ENCODE peak calls at places on chromosomes 3 and 15, in seven cellular contexts. One of them, this sample, is unnamed. For H3K4me1, the result is how much of the 10 kb centered on the place peaks cover.

GRCh38 chr3:188421836-188422540 is 268.0 kb downstream of the LPP start:
- DNase-seq in IMR-90: no peak
- DNase-seq in cardiac muscle cell: no peak
- DNase-seq in GM12878: peak
- DNase-seq in lower lobe of right lung: no peak
- DNase-seq in fibroblast of lung: no peak
- DNase-seq in spleen: peak
- DNase-seq in this sample: no peak

GRCh38 chr3:117146571-117146970 is 437.0 kb downstream of the TUSC7 start:
- DNase-seq in IMR-90: no peak
- DNase-seq in cardiac muscle cell: no peak
- DNase-seq in GM12878: no peak
- DNase-seq in lower lobe of right lung: no peak
- DNase-seq in fibroblast of lung: no peak
- DNase-seq in spleen: no peak
- DNase-seq in this sample: no peak

GRCh38 chr15:56654624-56655023 is 78.7 kb downstream of the ZNF280D start:
- DNase-seq in IMR-90: no peak
- DNase-seq in cardiac muscle cell: peak
- DNase-seq in GM12878: no peak
- DNase-seq in lower lobe of right lung: no peak
- DNase-seq in fibroblast of lung: no peak
- DNase-seq in spleen: no peak
- DNase-seq in this sample: no peak

GRCh38 chr15:77607111-77607893 is 25.4 kb downstream of the LINGO1 start:
- DNase-seq in IMR-90: peak
- DNase-seq in cardiac muscle cell: peak
- DNase-seq in GM12878: no peak
- DNase-seq in lower lobe of right lung: no peak
- DNase-seq in fibroblast of lung: no peak
- DNase-seq in spleen: no peak
- DNase-seq in this sample: peak

GRCh38 chr3:58043933-58044332 is 35.7 kb downstream of the FLNB start:
- DNase-seq in IMR-90: peak
- DNase-seq in cardiac muscle cell: no peak
- DNase-seq in GM12878: no peak
- DNase-seq in lower lobe of right lung: no peak
- DNase-seq in fibroblast of lung: no peak
- DNase-seq in spleen: no peak
- DNase-seq in this sample: no peak

GRCh38 chr3:13016083-13016725 is 57.0 kb downstream of the IQSEC1 start:
- DNase-seq in IMR-90: no peak
- DNase-seq in cardiac muscle cell: no peak
- DNase-seq in GM12878: peak
- DNase-seq in lower lobe of right lung: peak
- DNase-seq in fibroblast of lung: no peak
- DNase-seq in spleen: peak
- DNase-seq in this sample: no peak

GRCh38 chr15:65980824-65981456 is 111.6 kb downstream of the RAB11A start:
- DNase-seq in IMR-90: peak
- DNase-seq in cardiac muscle cell: peak
- DNase-seq in GM12878: no peak
- DNase-seq in lower lobe of right lung: peak
- DNase-seq in fibroblast of lung: peak
- DNase-seq in spleen: no peak
- DNase-seq in this sample: peak

GRCh38 chr15:76844096-76844495 is 61.0 kb downstream of the SCAPER start:
- DNase-seq in IMR-90: peak
- DNase-seq in cardiac muscle cell: peak
- DNase-seq in GM12878: no peak
- DNase-seq in lower lobe of right lung: no peak
- DNase-seq in fibroblast of lung: no peak
- DNase-seq in spleen: no peak
- DNase-seq in this sample: peak

GRCh38 chr3:133459400-133459799 is 59.5 kb downstream of the BFSP2 start:
- DNase-seq in IMR-90: no peak
- DNase-seq in cardiac muscle cell: peak
- DNase-seq in GM12878: no peak
- DNase-seq in lower lobe of right lung: no peak
- DNase-seq in fibroblast of lung: peak
- DNase-seq in spleen: no peak
- DNase-seq in this sample: no peak

GRCh38 chr3:175338775-175339535 is 479.8 kb downstream of the NAALADL2 start:
- DNase-seq in IMR-90: peak
- DNase-seq in cardiac muscle cell: peak
- DNase-seq in GM12878: no peak
- DNase-seq in lower lobe of right lung: peak
- DNase-seq in fibroblast of lung: peak
- DNase-seq in spleen: no peak
- DNase-seq in this sample: no peak

GRCh38 chr3:175346573-175347356 is 487.6 kb downstream of the NAALADL2 start:
- DNase-seq in IMR-90: peak
- DNase-seq in cardiac muscle cell: peak
- DNase-seq in GM12878: peak
- DNase-seq in lower lobe of right lung: peak
- DNase-seq in fibroblast of lung: peak
- DNase-seq in spleen: no peak
- DNase-seq in this sample: peak

GRCh38 chr3:175342196-175342595 is 483.1 kb downstream of the NAALADL2 start:
- DNase-seq in IMR-90: peak
- DNase-seq in cardiac muscle cell: peak
- DNase-seq in GM12878: no peak
- DNase-seq in lower lobe of right lung: no peak
- DNase-seq in fibroblast of lung: no peak
- DNase-seq in spleen: no peak
- DNase-seq in this sample: no peak

GRCh38 chr3:175340338-175341015 is 481.3 kb downstream of the NAALADL2 start:
- DNase-seq in IMR-90: no peak
- DNase-seq in cardiac muscle cell: no peak
- DNase-seq in GM12878: no peak
- DNase-seq in lower lobe of right lung: no peak
- DNase-seq in fibroblast of lung: no peak
- DNase-seq in spleen: no peak
- DNase-seq in this sample: no peak

GRCh38 chr3:175343946-175344345 is 484.8 kb downstream of the NAALADL2 start:
- DNase-seq in IMR-90: no peak
- DNase-seq in cardiac muscle cell: no peak
- DNase-seq in GM12878: no peak
- DNase-seq in lower lobe of right lung: no peak
- DNase-seq in fibroblast of lung: no peak
- DNase-seq in spleen: no peak
- DNase-seq in this sample: no peak
- H3K4me1 ChIP-seq in IMR-90: under half
- H3K4me1 ChIP-seq in cardiac muscle cell: under half
- H3K4me1 ChIP-seq in GM12878: under half
- H3K4me1 ChIP-seq in lower lobe of right lung: under half
- H3K4me1 ChIP-seq in fibroblast of lung: under half
- H3K4me1 ChIP-seq in spleen: under half
- H3K4me1 ChIP-seq in this sample: under half

GRCh38 chr15:82803793-82804574 is 1.9 kb downstream of the FSD2 start:
- DNase-seq in IMR-90: peak
- DNase-seq in cardiac muscle cell: peak
- DNase-seq in GM12878: no peak
- DNase-seq in lower lobe of right lung: no peak
- DNase-seq in fibroblast of lung: no peak
- DNase-seq in spleen: no peak
- DNase-seq in this sample: no peak
- H3K4me1 ChIP-seq in IMR-90: under half
- H3K4me1 ChIP-seq in cardiac muscle cell: under half
- H3K4me1 ChIP-seq in GM12878: under half
- H3K4me1 ChIP-seq in lower lobe of right lung: under half
- H3K4me1 ChIP-seq in fibroblast of lung: under half
- H3K4me1 ChIP-seq in spleen: under half
- H3K4me1 ChIP-seq in this sample: under half

DNA sequence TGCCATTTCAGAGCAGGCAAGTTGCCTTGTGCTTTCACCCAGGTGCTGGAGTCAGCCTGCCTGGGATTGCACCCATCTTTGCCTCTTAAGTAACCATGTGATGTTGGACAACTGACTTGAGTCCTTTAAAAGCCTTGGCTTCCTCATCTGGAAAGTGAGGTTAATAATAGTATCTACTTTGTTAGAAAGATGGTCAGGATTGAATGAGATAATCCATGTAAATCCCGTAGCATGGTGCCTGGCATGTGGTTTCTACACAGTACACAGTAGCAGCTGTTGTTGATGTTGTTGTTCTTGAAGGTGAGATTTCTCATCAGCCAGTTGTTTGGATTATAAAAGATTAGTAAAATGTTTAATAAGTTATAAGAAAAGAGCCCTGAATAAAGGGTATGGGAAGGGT is 48.8 kb downstream of the PSMD6 start:
- DNase-seq in IMR-90: no peak
- DNase-seq in cardiac muscle cell: no peak
- DNase-seq in GM12878: no peak
- DNase-seq in lower lobe of right lung: no peak
- DNase-seq in fibroblast of lung: no peak
- DNase-seq in spleen: no peak
- DNase-seq in this sample: no peak
- H3K4me1 ChIP-seq in IMR-90: under half
- H3K4me1 ChIP-seq in cardiac muscle cell: under half
- H3K4me1 ChIP-seq in GM12878: under half
- H3K4me1 ChIP-seq in lower lobe of right lung: half or more
- H3K4me1 ChIP-seq in fibroblast of lung: under half
- H3K4me1 ChIP-seq in spleen: under half
- H3K4me1 ChIP-seq in this sample: under half

DNA sequence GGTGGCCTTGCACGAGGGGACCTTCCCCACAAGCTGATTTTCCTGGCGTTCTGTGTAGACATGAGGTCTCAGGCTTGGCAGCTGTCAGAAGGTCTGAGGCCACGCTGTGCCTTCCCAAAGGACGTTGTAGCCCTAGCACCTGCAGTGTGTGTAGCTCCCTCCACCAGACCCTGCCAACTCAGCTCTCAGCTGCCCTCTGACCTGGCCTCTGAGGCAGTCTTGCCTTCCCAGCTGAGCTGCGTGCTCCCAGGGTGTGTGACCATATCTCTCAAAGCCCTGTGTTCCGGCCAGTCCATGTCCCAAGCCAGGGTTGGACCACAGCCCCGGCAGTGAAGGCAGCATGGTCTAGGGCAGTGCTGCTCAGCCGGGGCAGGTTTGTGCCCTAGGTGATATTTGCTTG is 64.8 kb downstream of the FEM1B start:
- DNase-seq in IMR-90: no peak
- DNase-seq in cardiac muscle cell: no peak
- DNase-seq in GM12878: no peak
- DNase-seq in lower lobe of right lung: no peak
- DNase-seq in fibroblast of lung: no peak
- DNase-seq in spleen: peak
- DNase-seq in this sample: no peak
- H3K4me1 ChIP-seq in IMR-90: under half
- H3K4me1 ChIP-seq in cardiac muscle cell: under half
- H3K4me1 ChIP-seq in GM12878: under half
- H3K4me1 ChIP-seq in lower lobe of right lung: under half
- H3K4me1 ChIP-seq in fibroblast of lung: under half
- H3K4me1 ChIP-seq in spleen: under half
- H3K4me1 ChIP-seq in this sample: under half

DNA sequence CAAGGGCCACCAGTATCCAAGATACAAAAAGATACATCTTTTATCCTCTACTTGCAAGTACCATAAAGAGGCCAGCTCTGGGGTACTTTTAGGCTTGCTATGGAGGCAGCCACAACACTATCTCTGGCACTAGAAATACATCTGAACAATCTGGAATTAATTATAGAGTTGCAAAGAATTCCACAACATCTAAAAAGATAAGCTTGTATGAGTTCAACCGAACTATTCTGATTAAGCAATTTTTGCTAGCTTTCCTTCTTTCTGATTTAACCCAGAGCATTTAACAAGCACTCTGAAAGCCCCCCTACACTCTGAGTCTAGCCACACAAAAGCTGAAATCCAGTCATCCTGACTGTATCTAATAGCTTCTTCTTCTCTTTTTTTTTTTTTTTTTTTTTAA is 95.4 kb downstream of the FRMD5 start:
- DNase-seq in IMR-90: peak
- DNase-seq in cardiac muscle cell: peak
- DNase-seq in GM12878: no peak
- DNase-seq in lower lobe of right lung: no peak
- DNase-seq in fibroblast of lung: peak
- DNase-seq in spleen: no peak
- DNase-seq in this sample: no peak
- H3K4me1 ChIP-seq in IMR-90: under half
- H3K4me1 ChIP-seq in cardiac muscle cell: under half
- H3K4me1 ChIP-seq in GM12878: under half
- H3K4me1 ChIP-seq in lower lobe of right lung: under half
- H3K4me1 ChIP-seq in fibroblast of lung: under half
- H3K4me1 ChIP-seq in spleen: under half
- H3K4me1 ChIP-seq in this sample: under half

GRCh38 chr15:40929730-40930429 is 740 bp downstream of the DLL4 start:
- DNase-seq in IMR-90: peak
- DNase-seq in cardiac muscle cell: peak
- DNase-seq in GM12878: no peak
- DNase-seq in lower lobe of right lung: peak
- DNase-seq in fibroblast of lung: peak
- DNase-seq in spleen: peak
- DNase-seq in this sample: no peak
- H3K4me1 ChIP-seq in IMR-90: under half
- H3K4me1 ChIP-seq in cardiac muscle cell: under half
- H3K4me1 ChIP-seq in GM12878: under half
- H3K4me1 ChIP-seq in lower lobe of right lung: half or more
- H3K4me1 ChIP-seq in fibroblast of lung: under half
- H3K4me1 ChIP-seq in spleen: half or more
- H3K4me1 ChIP-seq in this sample: half or more

DNA sequence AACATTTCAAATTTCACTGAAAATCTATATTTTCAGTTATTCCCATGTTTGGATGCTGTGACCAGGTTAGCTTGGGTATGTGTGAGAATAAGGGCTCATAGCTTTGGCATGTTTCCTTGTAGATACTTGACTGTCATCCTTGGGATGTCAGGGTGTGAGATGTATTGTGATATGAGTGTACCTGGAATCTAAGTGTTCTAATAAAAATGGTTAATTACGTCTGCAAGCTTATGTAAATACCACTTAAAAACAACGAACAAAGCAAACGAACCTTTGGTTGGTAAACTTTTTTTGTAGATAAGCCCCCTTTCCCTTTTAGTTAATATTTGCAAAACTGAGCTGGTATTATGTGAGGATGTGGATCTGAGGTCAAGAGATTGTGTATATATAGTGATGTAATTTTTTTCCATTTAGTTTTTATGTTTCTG is 63.5 kb downstream of the FNDC3B start:
- DNase-seq in IMR-90: no peak
- DNase-seq in cardiac muscle cell: no peak
- DNase-seq in GM12878: no peak
- DNase-seq in lower lobe of right lung: no peak
- DNase-seq in fibroblast of lung: no peak
- DNase-seq in spleen: no peak
- DNase-seq in this sample: no peak
- H3K4me1 ChIP-seq in IMR-90: under half
- H3K4me1 ChIP-seq in cardiac muscle cell: half or more
- H3K4me1 ChIP-seq in GM12878: half or more
- H3K4me1 ChIP-seq in lower lobe of right lung: half or more
- H3K4me1 ChIP-seq in fibroblast of lung: under half
- H3K4me1 ChIP-seq in spleen: under half
- H3K4me1 ChIP-seq in this sample: under half

GRCh38 chr3:98532709-98533571 is 1.2 kb downstream of the GPR15 start:
- DNase-seq in IMR-90: no peak
- DNase-seq in cardiac muscle cell: no peak
- DNase-seq in GM12878: no peak
- DNase-seq in lower lobe of right lung: no peak
- DNase-seq in fibroblast of lung: no peak
- DNase-seq in spleen: no peak
- DNase-seq in this sample: no peak
- H3K4me1 ChIP-seq in IMR-90: under half
- H3K4me1 ChIP-seq in cardiac muscle cell: under half
- H3K4me1 ChIP-seq in GM12878: under half
- H3K4me1 ChIP-seq in lower lobe of right lung: under half
- H3K4me1 ChIP-seq in fibroblast of lung: under half
- H3K4me1 ChIP-seq in spleen: under half
- H3K4me1 ChIP-seq in this sample: under half

This sample was measured in A673.